ENCODE peak calls at places on chromosomes 2 and 18, in seven cellular contexts. R, B, I, M, J, L and G are unnamed samples.

GRCh38 chr2:29307522-29307921 is 192.3 kb downstream of the CLIP4 start:
- DNase-seq in J (no peak), M (no peak), R (no peak), B (no peak), L (no peak), I (no peak), G (no peak)

GRCh38 chr2:160737247-160737646 is 243.6 kb upstream of the RBMS1 start:
- DNase-seq in L (no peak), R (no peak), I (no peak), M (no peak), J (no peak), B (no peak), G (no peak)

GRCh38 chr2:6077585-6077984 is 385.4 kb downstream of the SOX11 start:
- DNase-seq in L (no peak), R (no peak), B (no peak), I (no peak), M (no peak), J (no peak), G (no peak)

GRCh38 chr2:190649035-190649797 is at the start of gene NAB1:
- DNase-seq in M (peak), L (peak), J (peak), B (peak), R (no peak), I (no peak), G (no peak)

GRCh38 chr2:8539743-8540551 is 141.9 kb upstream of the ID2 start:
- DNase-seq in I (no peak), B (peak), R (no peak), L (peak), M (peak), J (no peak), G (no peak)

GRCh38 chr2:231554327-231554726 is 24.1 kb upstream of the NMUR1 start:
- DNase-seq in L (no peak), M (no peak), J (no peak), I (no peak), B (no peak), R (no peak), G (no peak)

GRCh38 chr2:190069936-190070696 is 7.6 kb upstream of the MSTN start:
- DNase-seq in J (no peak), I (peak), L (no peak), M (no peak), R (peak), B (no peak), G (peak)

GRCh38 chr2:139652385-139652784 is 872.2 kb upstream of the NXPH2 start:
- DNase-seq in R (no peak), L (no peak), B (no peak), I (peak), M (no peak), J (no peak), G (no peak)

GRCh38 chr18:9792565-9793226 is 84.6 kb downstream of the RAB31 start:
- DNase-seq in I (no peak), B (no peak), J (no peak), M (no peak), L (no peak), R (no peak), G (no peak)

GRCh38 chr2:225130093-225130492 is 87.8 kb upstream of the DOCK10 start:
- DNase-seq in I (no peak), L (no peak), B (no peak), M (no peak), R (no peak), J (no peak), G (no peak)

GRCh38 chr2:20224716-20225293 is at the start of gene SDC1:
- DNase-seq in M (no peak), J (peak), I (no peak), B (peak), L (no peak), R (peak), G (no peak)

GRCh38 chr2:43005211-43005974 is 213.0 kb upstream of the HAAO start:
- DNase-seq in L (no peak), B (peak), J (no peak), I (no peak), R (no peak), M (no peak), G (no peak)

GRCh38 chr18:75064513-75064905 is 144.4 kb downstream of the PTGR3 start:
- DNase-seq in L (no peak), R (no peak), B (no peak), J (no peak), M (no peak), I (no peak), G (no peak)

GRCh38 chr2:110729106-110729505 is 3.3 kb upstream of the ACOXL start:
- DNase-seq in I (no peak), L (no peak), J (no peak), R (no peak), B (no peak), M (no peak), G (no peak)

GRCh38 chr2:166282178-166282577 is 93.6 kb downstream of the SCN9A start:
- DNase-seq in M (no peak), J (no peak), R (no peak), B (no peak), I (no peak), L (no peak), G (no peak)

GRCh38 chr2:1598041-1598710 is 146.1 kb downstream of the PXDN start:
- DNase-seq in M (no peak), I (no peak), L (no peak), B (peak), J (no peak), R (no peak), G (no peak)

GRCh38 chr2:85248741-85249524 is 78.9 kb downstream of the TGOLN2 start:
- DNase-seq in R (peak), B (no peak), I (peak), M (peak), L (peak), J (peak), G (peak)

GRCh38 chr2:4882421-4882820 is 809.8 kb upstream of the SOX11 start:
- DNase-seq in R (no peak), J (no peak), B (no peak), I (no peak), M (no peak), L (no peak), G (no peak)

GRCh38 chr2:181946444-181947127 is 39.1 kb upstream of the PPP1R1C start:
- DNase-seq in J (no peak), B (no peak), R (no peak), M (no peak), I (no peak), L (no peak), G (no peak)

GRCh38 chr18:76756491-76757288 is 65.7 kb upstream of the ZNF236 start:
- DNase-seq in M (peak), B (peak), J (peak), I (no peak), L (peak), R (no peak), G (peak)

GRCh38 chr2:239247401-239248245 is 153.2 kb downstream of the HDAC4 start:
- DNase-seq in R (no peak), B (peak), I (peak), M (peak), J (peak), L (no peak), G (no peak)

GRCh38 chr2:63569740-63570139 is 18.5 kb downstream of the WDPCP start:
- DNase-seq in J (no peak), R (no peak), I (no peak), M (no peak), L (no peak), B (no peak), G (no peak)

GRCh38 chr2:174602741-174603140 is 5.1 kb upstream of the WIPF1 start:
- DNase-seq in I (no peak), M (no peak), B (no peak), J (no peak), R (no peak), L (no peak), G (no peak)

GRCh38 chr2:132521321-132521720 is 104.7 kb downstream of the GPR39 start:
- DNase-seq in J (no peak), R (no peak), I (no peak), L (no peak), M (no peak), B (no peak), G (no peak)

GRCh38 chr2:47226124-47227040 is 71.3 kb upstream of the STPG4 start:
- DNase-seq in R (no peak), L (no peak), M (no peak), I (no peak), B (no peak), J (no peak), G (no peak)

GRCh38 chr2:222907790-222908431 is 47.1 kb downstream of the ACSL3 start:
- DNase-seq in M (no peak), L (no peak), B (no peak), J (no peak), R (no peak), I (no peak), G (no peak)

GRCh38 chr18:37582306-37582705 is 16.7 kb upstream of the CELF4 start:
- DNase-seq in I (no peak), B (no peak), J (no peak), M (no peak), L (no peak), R (no peak), G (no peak)

GRCh38 chr18:57801379-57802165 is 1.5 kb downstream of the ATP8B1 start:
- DNase-seq in M (no peak), J (no peak), B (no peak), I (no peak), L (no peak), R (no peak), G (no peak)

GRCh38 chr2:51717318-51717717 is 685.4 kb upstream of the NRXN1 start:
- DNase-seq in L (no peak), B (no peak), J (no peak), R (no peak), I (peak), M (no peak), G (peak)

GRCh38 chr2:217870528-217871011 is 132.2 kb downstream of the TNS1 start:
- DNase-seq in L (no peak), B (no peak), I (no peak), J (peak), R (no peak), M (peak), G (no peak)

GRCh38 chr2:176936410-176936809 is 276.2 kb upstream of the HNRNPA3 start:
- DNase-seq in M (no peak), R (no peak), B (no peak), I (no peak), L (no peak), J (no peak), G (no peak)

GRCh38 chr2:149143734-149144133 is 105.2 kb downstream of the LYPD6B start:
- DNase-seq in J (no peak), M (no peak), B (no peak), L (no peak), I (no peak), R (peak), G (no peak)

GRCh38 chr2:188623995-188624643 is 332.4 kb downstream of the GULP1 start:
- DNase-seq in B (no peak), R (no peak), I (no peak), M (no peak), L (no peak), J (no peak), G (no peak)

GRCh38 chr18:39571511-39571910 is 2005.9 kb upstream of the CELF4 start:
- DNase-seq in M (no peak), R (no peak), J (no peak), I (no peak), B (no peak), L (no peak), G (no peak)
- TF ChIP-seq CTCF in M (peak), R (peak), J (no peak), I (peak), B (no peak), L (no peak), G (peak)

GRCh38 chr2:112485849-112486248 is 3.9 kb downstream of the TTL start:
- DNase-seq in R (no peak), L (no peak), I (no peak), B (no peak), J (no peak), M (no peak), G (no peak)

GRCh38 chr2:112482309-112483046 is 522 bp downstream of the TTL start:
- DNase-seq in J (peak), M (no peak), L (no peak), R (no peak), B (peak), I (no peak), G (no peak)

GRCh38 chr2:112481528-112482228 is at the start of gene TTL:
- DNase-seq in I (no peak), R (no peak), M (peak), L (peak), J (peak), B (peak), G (no peak)

GRCh38 chr2:112483047-112483473 is 1.1 kb downstream of the TTL start:
- DNase-seq in R (no peak), J (no peak), B (no peak), M (no peak), L (no peak), I (no peak), G (no peak)

GRCh38 chr2:112483821-112484220 is 1.9 kb downstream of the TTL start:
- DNase-seq in L (no peak), R (no peak), J (no peak), B (no peak), I (no peak), M (no peak), G (no peak)
- H3K4me3 ChIP-seq in L (peak), R (no peak), J (peak), B (peak), I (peak), M (no peak), G (no peak)

GRCh38 chr2:55114597-55114996 is 64.3 kb upstream of the RTN4 start:
- DNase-seq in J (no peak), I (no peak), B (no peak), L (no peak), R (no peak), M (no peak), G (no peak)

GRCh38 chr2:55111230-55111569 is 60.9 kb upstream of the RTN4 start:
- DNase-seq in R (no peak), J (no peak), B (no peak), M (no peak), L (no peak), I (no peak), G (no peak)

GRCh38 chr2:55113976-55114564 is 63.8 kb upstream of the RTN4 start:
- DNase-seq in I (no peak), M (no peak), R (no peak), L (no peak), B (no peak), J (no peak), G (no peak)

GRCh38 chr2:55111570-55112228 is 61.4 kb upstream of the RTN4 start:
- DNase-seq in M (peak), R (peak), L (peak), J (peak), I (peak), B (peak), G (peak)

DNA sequence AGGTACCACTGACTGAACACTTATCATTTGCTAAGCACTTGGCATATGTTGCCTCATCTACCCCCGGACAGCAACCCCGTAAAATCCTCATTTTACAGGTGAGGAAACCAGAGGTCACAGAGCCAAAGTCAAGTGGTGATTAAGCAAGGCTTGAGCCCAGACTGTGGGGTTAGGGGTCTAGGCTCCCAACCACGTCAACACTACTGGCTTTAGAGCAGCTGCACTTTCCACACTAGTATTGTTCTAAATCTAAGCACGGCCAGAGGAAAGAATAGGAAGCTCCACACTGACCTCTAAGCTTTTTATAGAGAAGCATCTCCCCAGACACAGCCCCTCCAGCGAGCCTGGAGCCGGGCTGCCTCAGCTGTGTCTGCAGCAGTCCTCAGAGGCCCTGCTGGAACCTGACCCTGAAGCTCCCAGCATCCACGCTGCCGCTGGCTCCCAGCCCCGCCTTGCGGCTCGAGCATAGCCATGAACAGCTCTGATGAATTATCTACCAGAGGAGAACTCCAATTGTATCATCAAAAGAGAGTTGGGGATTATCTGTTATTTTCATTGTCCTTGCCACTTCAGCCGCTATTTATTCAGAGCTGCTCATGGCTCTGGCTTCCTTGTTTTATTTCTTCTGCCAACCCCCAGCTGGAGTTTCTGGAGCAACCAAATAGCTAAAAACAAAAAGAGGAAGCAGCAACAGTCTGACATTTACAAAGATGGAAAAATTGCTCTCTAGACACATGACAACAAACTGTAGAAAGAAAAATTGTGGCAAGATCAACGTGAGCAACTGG is 62.2 kb upstream of the RTN4 start:
- DNase-seq in I (no peak), L (peak), R (no peak), M (peak), B (peak), J (peak), G (no peak)
- TF ChIP-seq CTCF in I (no peak), L (no peak), R (peak), M (no peak), B (no peak), J (no peak), G (no peak)

DNA sequence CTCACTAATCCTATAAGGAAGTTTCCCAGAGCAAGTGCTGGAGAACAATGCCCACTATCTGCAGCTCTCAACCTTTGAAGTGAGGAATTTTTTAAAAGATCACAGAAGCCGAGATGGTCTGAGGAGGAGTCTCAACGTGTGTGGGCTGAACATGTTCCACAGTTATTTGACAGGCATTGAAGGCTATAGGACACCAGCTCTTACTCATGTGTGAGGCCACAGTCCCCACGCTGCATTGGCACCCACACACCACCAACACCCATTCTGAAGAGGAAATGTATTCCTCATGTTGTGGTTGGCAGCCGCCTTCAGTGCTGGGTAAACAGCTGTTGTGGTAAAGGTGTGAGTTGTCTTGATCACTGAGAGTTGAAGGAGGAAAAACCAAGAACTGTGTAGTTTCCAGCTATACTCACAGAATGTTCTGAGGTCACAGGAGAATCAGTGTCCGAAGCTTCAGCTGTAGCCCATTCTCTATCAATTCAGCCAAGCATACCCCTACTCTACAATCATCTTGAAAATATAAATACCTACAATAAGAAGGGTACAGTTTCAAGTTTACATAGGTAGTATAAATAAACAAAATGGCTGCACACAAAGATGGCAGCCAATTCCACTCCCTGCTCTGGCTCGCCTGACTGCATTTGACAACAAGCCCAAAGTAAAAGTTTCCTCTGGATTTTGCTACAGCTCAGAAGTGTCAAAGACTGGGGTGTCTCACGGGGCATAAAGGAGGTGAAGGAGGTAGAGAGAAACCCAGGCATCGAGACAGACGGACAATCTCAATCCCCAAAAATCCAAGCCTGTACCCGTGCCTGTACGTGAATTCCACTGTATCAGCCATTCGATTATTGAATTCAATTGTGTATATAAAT is 12.1 kb downstream of the CD226 start:
- DNase-seq in I (peak), J (no peak), R (no peak), M (no peak), B (no peak), L (no peak), G (no peak)
- H3K4me3 ChIP-seq in I (no peak), J (no peak), R (no peak), M (no peak), B (no peak), L (no peak), G (no peak)

GRCh38 chr2:215554689-215555088 is 118.8 kb upstream of the FN1 start:
- DNase-seq in R (no peak), L (no peak), J (no peak), I (no peak), M (no peak), B (no peak), G (peak)

GRCh38 chr2:215550331-215550730 is 114.5 kb upstream of the FN1 start:
- DNase-seq in M (no peak), B (no peak), I (no peak), R (no peak), L (no peak), J (no peak), G (no peak)

GRCh38 chr2:215552144-215552580 is 116.3 kb upstream of the FN1 start:
- DNase-seq in M (no peak), R (no peak), I (no peak), B (no peak), J (no peak), L (no peak), G (no peak)

GRCh38 chr2:215556979-215557378 is 121.1 kb upstream of the FN1 start:
- DNase-seq in J (no peak), R (no peak), L (no peak), B (no peak), M (no peak), I (no peak), G (peak)

DNA sequence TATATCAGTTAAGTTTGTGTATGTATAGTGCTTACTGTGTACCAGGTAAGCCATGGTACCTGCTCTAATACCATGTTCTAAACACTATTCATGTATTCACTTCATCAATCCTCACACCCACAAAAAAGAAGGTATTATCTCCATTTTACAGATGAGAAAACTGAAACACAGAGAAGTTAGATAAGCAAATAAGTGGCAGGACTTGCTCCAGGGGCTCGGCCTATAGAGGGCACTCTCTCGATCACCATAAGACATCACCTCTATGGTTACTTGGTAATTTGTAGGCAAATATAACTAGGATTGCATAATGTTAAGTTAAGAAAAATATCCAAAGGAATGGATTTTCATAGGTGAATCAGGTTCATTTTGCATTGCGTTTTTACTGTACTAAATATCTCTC is 118.1 kb upstream of the FN1 start:
- DNase-seq in R (no peak), B (no peak), I (peak), J (no peak), L (no peak), M (no peak), G (no peak)
- TF ChIP-seq CTCF in R (no peak), B (no peak), I (peak), J (no peak), L (no peak), M (no peak), G (peak)

DNA sequence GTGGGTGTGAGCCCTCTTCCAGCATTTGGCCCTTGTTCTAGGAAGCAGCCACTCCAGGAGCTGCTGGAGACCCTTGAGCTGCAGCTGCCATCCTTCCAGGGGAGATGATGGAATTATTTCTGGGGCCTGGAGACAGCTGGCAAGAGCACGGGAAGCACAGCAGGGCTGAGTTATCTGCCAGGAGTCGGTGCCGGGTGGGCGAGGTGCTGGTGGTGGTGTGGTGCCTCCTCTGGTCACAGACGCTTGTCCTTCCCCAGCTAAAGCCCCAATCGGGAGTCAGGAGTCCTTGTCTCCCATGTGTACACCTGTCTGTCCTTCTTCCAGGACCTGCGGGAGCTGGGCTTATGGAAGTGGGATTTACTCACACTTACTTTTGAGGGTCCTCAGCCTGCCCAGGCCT is 36.0 kb downstream of the DPYSL5 start:
- DNase-seq in I (no peak), R (no peak), M (no peak), B (no peak), J (no peak), L (no peak), G (no peak)
- H3K4me3 ChIP-seq in I (no peak), R (no peak), M (no peak), B (no peak), J (no peak), L (no peak), G (no peak)